ENCODE peak calls at places on chromosomes 11 and 22, in nine cellular contexts. H is fibroblast of lung; K is cardiac muscle cell; P is CD8-positive, alpha-beta T cell; X is thoracic aorta; S is K562; V is mammary epithelial cell; U is lower lobe of right lung; C is IMR-90. A is an unnamed sample. For H3K36me3, the result is how much of the 10 kb centered on the place peaks cover.

GRCh38 chr11:32511926-32512325 is 71.7 kb upstream of the EIF3M start:
- DNase-seq in H (no peak), K (peak), P (no peak), X (no peak), S (no peak), V (peak), U (no peak), C (no peak), A (no peak)

GRCh38 chr22:27778299-27779090 is 23.1 kb downstream of the MN1 start:
- DNase-seq in H (no peak), K (no peak), P (no peak), X (no peak), S (no peak), V (no peak), U (no peak), C (no peak), A (no peak)

GRCh38 chr22:49212002-49212401 is 615.7 kb downstream of the BRD1 start:
- DNase-seq in H (no peak), K (no peak), P (no peak), X (no peak), S (no peak), V (no peak), U (peak), C (no peak), A (no peak)

GRCh38 chr22:20550851-20551744 is 43.7 kb downstream of the MED15 start:
- DNase-seq in H (peak), K (peak), P (peak), X (no peak), S (no peak), V (no peak), U (no peak), C (peak), A (peak)

GRCh38 chr22:20571531-20572007 is 64.2 kb downstream of the MED15 start:
- DNase-seq in H (peak), K (peak), P (peak), X (no peak), S (peak), V (no peak), U (no peak), C (no peak), A (peak)

GRCh38 chr11:32213223-32213622 is 122.3 kb downstream of the RCN1 start:
- DNase-seq in H (peak), K (peak), P (no peak), X (no peak), S (no peak), V (peak), U (no peak), C (peak), A (no peak)

GRCh38 chr11:35318977-35319925 is 100.1 kb downstream of the SLC1A2 start:
- DNase-seq in H (no peak), K (no peak), P (no peak), X (no peak), S (no peak), V (no peak), U (no peak), C (no peak), A (peak)

GRCh38 chr11:83573097-83573496 is 286.9 kb upstream of the CCDC90B start:
- DNase-seq in H (peak), K (peak), P (no peak), X (no peak), S (no peak), V (peak), U (no peak), C (peak), A (no peak)

GRCh38 chr11:119742263-119742861 is 13.4 kb upstream of the NECTIN1 start:
- DNase-seq in H (no peak), K (peak), P (no peak), X (no peak), S (no peak), V (no peak), U (no peak), C (no peak), A (no peak)

GRCh38 chr11:102622258-102622657 is 2.9 kb downstream of the MMP20 start:
- DNase-seq in H (no peak), K (no peak), P (no peak), X (no peak), S (no peak), V (no peak), U (no peak), C (no peak), A (no peak)

GRCh38 chr11:81449588-81450155 is 1284.0 kb downstream of the FAM181B start:
- DNase-seq in H (peak), K (no peak), P (no peak), X (no peak), S (no peak), V (peak), U (no peak), C (no peak), A (no peak)

GRCh38 chr11:130369141-130369691 is 54.5 kb upstream of the ZBTB44 start:
- DNase-seq in H (no peak), K (no peak), P (no peak), X (no peak), S (no peak), V (no peak), U (no peak), C (no peak), A (no peak)

GRCh38 chr22:25970348-25970995 is 198.8 kb upstream of the SEZ6L start:
- DNase-seq in H (no peak), K (no peak), P (no peak), X (no peak), S (no peak), V (no peak), U (no peak), C (no peak), A (no peak)

GRCh38 chr22:35337932-35338331 is 38.2 kb downstream of the TOM1 start:
- DNase-seq in H (no peak), K (no peak), P (no peak), X (no peak), S (no peak), V (no peak), U (no peak), C (no peak), A (no peak)

GRCh38 chr22:30221121-30221992 is 25.2 kb downstream of the LIF start:
- DNase-seq in H (no peak), K (no peak), P (peak), X (no peak), S (no peak), V (no peak), U (no peak), C (no peak), A (peak)

GRCh38 chr11:68542617-68543016 is 82.1 kb downstream of the PPP6R3 start:
- DNase-seq in H (peak), K (peak), P (no peak), X (no peak), S (no peak), V (peak), U (no peak), C (peak), A (no peak)

GRCh38 chr11:85787809-85788805 is 22.8 kb downstream of the SYTL2 start:
- DNase-seq in H (no peak), K (no peak), P (no peak), X (no peak), S (no peak), V (peak), U (no peak), C (peak), A (no peak)

DNA sequence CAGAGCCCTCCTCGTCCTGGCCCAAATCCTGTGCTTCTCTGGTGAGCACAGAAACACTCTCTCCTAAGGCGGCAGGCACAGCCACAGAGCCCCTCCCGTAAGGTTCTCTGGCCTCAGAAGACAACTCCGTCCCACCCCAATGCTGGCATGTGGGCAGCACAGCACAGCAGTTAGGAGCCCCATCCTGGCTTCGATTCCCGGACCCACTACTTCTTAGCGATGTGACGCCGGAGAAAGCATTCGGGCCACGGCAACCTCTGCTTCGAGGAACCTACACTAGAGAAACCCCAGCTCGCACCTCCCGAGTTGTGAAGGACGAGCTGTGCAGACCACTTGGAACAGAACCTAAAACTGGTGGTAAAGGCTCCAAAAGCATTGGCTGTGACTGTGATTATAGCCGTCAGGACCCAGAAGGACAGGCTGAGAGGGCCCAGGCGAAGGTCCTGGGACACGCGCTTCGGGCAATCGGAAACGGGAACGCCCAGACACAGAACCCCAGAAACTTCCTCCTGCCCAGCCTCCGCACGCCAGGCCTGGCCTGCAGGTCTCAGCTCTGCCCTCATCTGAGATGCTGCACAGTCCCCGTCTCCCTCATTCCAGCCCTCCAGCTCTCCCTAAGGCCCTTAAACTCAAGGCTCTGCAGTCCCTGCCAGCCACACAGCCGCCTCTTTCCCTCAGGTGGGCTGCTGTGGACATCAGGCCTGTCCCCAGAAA is 26.6 kb downstream of the IGSF9B start:
- DNase-seq in H (no peak), K (no peak), P (no peak), X (no peak), S (no peak), V (no peak), U (no peak), C (no peak), A (no peak)
- H3K36me3 ChIP-seq in H (under half), K (under half), P (under half), X (under half), S (under half), V (under half), U (under half), C (under half), A (under half)

DNA sequence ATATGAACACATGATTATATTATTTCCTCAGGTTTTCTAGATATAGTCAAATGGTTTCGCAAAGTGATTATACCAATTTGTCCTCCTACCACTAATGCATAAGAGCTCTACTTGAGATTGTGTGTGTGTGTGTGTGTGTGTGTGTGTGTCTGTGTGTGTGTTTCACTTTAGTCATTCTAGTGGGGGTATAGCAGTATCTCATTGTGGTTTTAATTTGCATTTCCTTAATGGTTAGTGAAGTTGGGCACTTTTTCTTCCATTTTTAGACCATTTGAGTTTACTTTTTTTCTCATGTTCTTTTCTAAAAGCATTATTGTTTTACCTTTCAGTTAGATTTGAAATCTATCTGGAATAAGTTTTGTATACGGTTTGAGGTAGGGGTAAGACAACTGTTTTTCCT is 12.9 kb downstream of the CAPN5 start:
- DNase-seq in H (no peak), K (no peak), P (no peak), X (no peak), S (no peak), V (no peak), U (no peak), C (no peak), A (no peak)
- H3K4me3 ChIP-seq in H (no peak), K (no peak), P (no peak), X (no peak), S (no peak), V (no peak), U (no peak), C (no peak), A (no peak)

DNA sequence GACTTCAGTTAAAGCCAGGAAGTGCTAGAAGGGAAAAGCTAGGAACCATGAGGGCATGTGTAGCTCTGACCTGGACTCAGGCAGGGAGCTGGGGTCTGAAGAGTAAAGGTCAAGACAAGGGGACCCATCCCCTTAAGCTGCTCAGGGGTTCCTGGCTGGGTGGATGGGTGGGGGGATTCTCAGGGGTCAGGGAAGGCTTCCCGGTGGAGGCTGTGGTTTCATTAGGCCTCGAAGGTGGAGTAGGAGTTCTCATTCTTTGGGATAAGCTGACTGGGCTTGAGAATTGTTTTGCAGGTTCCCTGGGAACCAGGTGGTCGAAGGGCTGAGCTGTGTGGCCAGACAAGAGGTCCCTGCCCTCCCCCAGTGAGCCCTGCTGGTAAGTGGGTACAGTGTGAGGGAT is 1.2 kb downstream of the PHETA2 start:
- DNase-seq in H (no peak), K (no peak), P (no peak), X (no peak), S (no peak), V (no peak), U (no peak), C (no peak), A (no peak)
- H3K27ac ChIP-seq in H (no peak), K (no peak), P (no peak), X (peak), S (no peak), V (no peak), U (peak), C (peak), A (no peak)

DNA sequence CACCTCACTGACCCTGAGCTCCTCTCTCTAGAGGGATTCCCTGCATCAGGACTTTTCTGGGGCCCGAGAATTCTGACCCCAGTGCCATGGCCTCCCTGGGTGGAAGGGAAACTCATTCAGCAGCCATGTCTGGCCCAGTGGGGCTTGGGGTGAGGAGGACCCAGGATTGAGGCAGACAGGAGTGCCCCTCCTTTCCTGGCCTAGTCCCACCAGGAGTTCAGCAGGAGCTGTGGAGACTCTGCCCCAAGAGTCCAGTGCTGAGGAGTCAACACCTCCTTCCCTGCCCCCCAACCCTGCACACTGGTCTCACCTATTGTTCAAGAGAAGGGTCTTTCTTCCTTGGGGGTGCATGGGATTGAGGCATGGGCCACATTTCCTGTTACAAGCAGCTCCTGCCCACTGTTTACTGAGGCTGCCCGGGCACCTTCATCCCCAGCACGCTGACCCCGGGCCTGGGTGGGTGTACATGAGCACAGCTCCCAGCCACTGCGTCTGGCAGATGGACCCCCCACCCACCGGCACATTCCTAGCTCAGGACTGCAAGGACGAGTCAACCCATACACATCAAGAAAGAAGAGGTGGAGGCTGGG is 33.9 kb downstream of the ALX4 start:
- DNase-seq in H (no peak), K (no peak), P (no peak), X (no peak), S (no peak), V (no peak), U (no peak), C (no peak), A (no peak)
- H3K36me3 ChIP-seq in H (under half), K (under half), P (under half), X (under half), S (under half), V (under half), U (under half), C (under half), A (under half)

GRCh38 chr22:37240941-37241320 is 3.1 kb downstream of the RAC2 start:
- DNase-seq in H (no peak), K (no peak), P (no peak), X (no peak), S (no peak), V (no peak), U (peak), C (no peak), A (no peak)
- H3K4me3 ChIP-seq in H (no peak), K (no peak), P (peak), X (no peak), S (no peak), V (no peak), U (peak), C (no peak), A (peak)

DNA sequence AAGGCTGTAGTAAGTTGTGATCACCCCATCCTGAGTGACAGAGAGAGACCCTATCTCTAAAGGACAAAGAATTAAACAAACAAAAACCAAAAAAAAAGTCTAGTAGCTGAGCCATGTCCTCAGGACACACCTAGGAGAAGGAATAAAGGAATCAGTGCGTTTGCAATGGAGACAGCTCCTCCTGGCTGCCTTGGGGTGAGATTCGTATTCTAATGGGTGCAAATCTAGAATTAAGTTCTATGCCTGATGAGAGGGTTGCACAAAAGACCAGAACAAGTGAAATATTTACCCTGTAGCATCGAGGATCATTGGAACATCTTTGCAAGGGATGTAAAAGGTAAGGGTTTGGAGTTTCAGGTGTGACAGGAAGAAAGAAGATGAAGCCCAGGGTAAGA is 70.3 kb upstream of the BMAL1 start:
- DNase-seq in H (no peak), K (no peak), P (no peak), X (no peak), S (no peak), V (no peak), U (no peak), C (no peak), A (no peak)
- H3K27ac ChIP-seq in H (peak), K (peak), P (no peak), X (no peak), S (no peak), V (peak), U (peak), C (peak), A (no peak)